ENCODE peak calls at places on chromosomes 13 and 19, in nine cellular contexts. Y is nephron progenitor cell; B is fibroblast of the conjunctiva; C is stimulated activated CD4-positive, alpha-beta T cell treated with anti-CD3 and anti-CD28 coated beads, Interleukin-12 subunit alpha, Interleukin-12 subunit beta, amount 100 ng/mL, for 48 hours; F is NCI-H1417 treated with DMSO at 0.1 percent for 48 hours; T is T-helper 2 cell; N is NCI-H1092 treated with DMSO at 0.1 percent for 48 hours; P is SJSA1; W is activated T-helper 1 cell treated with Interleukin-2 at 50 U/mL for 16 hours. M is an unnamed sample.

GRCh38 chr13:74794582-74794981 is 660.4 kb upstream of the KLF12 start:
- DNase-seq in F (no peak), W (no peak), B (no peak), N (no peak), C (no peak), T (no peak), P (no peak), Y (no peak), M (no peak)

GRCh38 chr19:56973713-56974553 is 133.4 kb upstream of the PEG3 start:
- DNase-seq in W (no peak), N (no peak), F (no peak), B (no peak), Y (no peak), P (no peak), C (no peak), T (no peak), M (no peak)

GRCh38 chr13:101527130-101527529 is 74.7 kb downstream of the ITGBL1 start:
- DNase-seq in N (no peak), W (no peak), C (no peak), B (no peak), F (no peak), P (no peak), T (no peak), Y (no peak), M (no peak)

GRCh38 chr19:43759515-43759914 is 4.8 kb upstream of the SMG9 start:
- DNase-seq in F (no peak), T (no peak), P (peak; percentile 58), B (peak; percentile 43), Y (no peak), N (no peak), W (no peak), C (no peak), M (no peak)

GRCh38 chr19:53985863-53986262 is 5.6 kb upstream of the CACNG6 start:
- DNase-seq in W (no peak), B (no peak), N (no peak), P (no peak), T (no peak), F (no peak), C (no peak), Y (no peak), M (no peak)

GRCh38 chr19:16470911-16471811 is 609 bp downstream of the EPS15L1 start:
- DNase-seq in T (no peak), Y (no peak), N (peak; percentile 13), P (no peak), B (no peak), C (no peak), W (peak; percentile 12), F (no peak), M (no peak)

GRCh38 chr13:102707465-102707864 is 12.6 kb upstream of the METTL21C start:
- DNase-seq in C (no peak), Y (no peak), F (no peak), P (no peak), T (no peak), B (peak; percentile 92), W (no peak), N (peak; percentile 72), M (peak; percentile 61)

GRCh38 chr19:347946-348861 is 3.6 kb upstream of the MIER2 start:
- DNase-seq in T (no peak), W (no peak), N (no peak), B (no peak), Y (no peak), P (no peak), C (no peak), F (no peak), M (no peak)

GRCh38 chr13:110874508-110874960 is 40.3 kb downstream of the ANKRD10 start:
- DNase-seq in P (peak; percentile 99), W (peak; percentile 23), T (peak; percentile 16), B (peak; percentile 30), N (peak; percentile 67), C (peak; percentile 55), Y (peak; percentile 90), F (no peak), M (peak; percentile 37)

GRCh38 chr19:6286676-6287075 is 6.9 kb upstream of the MLLT1 start:
- DNase-seq in B (no peak), T (no peak), F (no peak), W (no peak), N (no peak), Y (no peak), P (no peak), C (no peak), M (no peak)

GRCh38 chr13:27770809-27771208 is 21.5 kb upstream of the GSX1 start:
- DNase-seq in T (no peak), F (no peak), C (no peak), B (no peak), W (no peak), N (peak; percentile 8), Y (no peak), P (no peak), M (peak; percentile 21)

GRCh38 chr19:45591004-45591637 is 6.5 kb upstream of the OPA3 start:
- DNase-seq in C (no peak), Y (peak; percentile 67), F (no peak), P (no peak), N (peak; percentile 12), W (no peak), B (no peak), T (peak; percentile 17), M (peak; percentile 26)

GRCh38 chr19:53537523-53538377 is at the start of gene ZNF331:
- DNase-seq in W (peak; percentile 82), Y (peak; percentile 75), B (no peak), P (peak; percentile 74), N (peak; percentile 36), T (peak; percentile 93), F (no peak), C (peak; percentile 72), M (peak; percentile 21)

GRCh38 chr13:108777421-108778420 is 148.3 kb downstream of the MYO16 start:
- DNase-seq in C (no peak), B (no peak), N (no peak), P (peak; percentile 93), W (no peak), F (no peak), Y (peak; percentile 6), T (no peak), M (no peak)

GRCh38 chr19:58518261-58519086 is 1.1 kb downstream of the ZBTB45 start:
- DNase-seq in T (no peak), W (no peak), N (no peak), Y (no peak), P (no peak), C (no peak), B (no peak), F (no peak), M (no peak)

GRCh38 chr13:51663980-51664957 is 80.0 kb downstream of the WDFY2 start:
- DNase-seq in Y (no peak), N (no peak), F (no peak), T (no peak), P (no peak), C (no peak), W (no peak), B (no peak), M (no peak)

GRCh38 chr19:40286235-40286530 is 1.0 kb upstream of the AKT2 start:
- DNase-seq in T (no peak), W (no peak), P (no peak), F (no peak), N (no peak), B (no peak), Y (no peak), C (no peak), M (no peak)

GRCh38 chr13:91017669-91018053 is 329.8 kb upstream of the MIR17HG start:
- DNase-seq in N (no peak), F (no peak), T (no peak), Y (no peak), P (no peak), B (no peak), C (no peak), W (no peak), M (no peak)

GRCh38 chr13:35621989-35622388 is 145.5 kb upstream of the MAB21L1 start:
- DNase-seq in F (no peak), P (no peak), W (no peak), N (no peak), C (no peak), Y (no peak), T (no peak), B (no peak), M (no peak)

GRCh38 chr13:22031702-22032286 is 360.9 kb downstream of the FGF9 start:
- DNase-seq in N (no peak), F (no peak), W (no peak), C (no peak), P (no peak), T (no peak), B (no peak), Y (no peak), M (no peak)

GRCh38 chr19:58325623-58326022 is 1.2 kb upstream of the ZSCAN22 start:
- DNase-seq in W (no peak), Y (no peak), P (no peak), B (no peak), C (no peak), T (no peak), N (no peak), F (no peak), M (no peak)

GRCh38 chr13:43242040-43242439 is 218.7 kb downstream of the DNAJC15 start:
- DNase-seq in C (no peak), P (no peak), B (no peak), T (no peak), N (peak; percentile 20), W (no peak), Y (no peak), F (no peak), M (peak; percentile 9)